ENCODE peak calls at places on chromosome 19, in seven cellular contexts. F, X, D, M, L, V and N are unnamed samples.

GRCh38 chr19:7440188-7440975 is 48.5 kb downstream of the PEX11G start:
- DNase-seq in F (no peak), M (no peak), V (no peak), X (no peak), D (no peak), L (no peak), N (no peak)

GRCh38 chr19:40502647-40503046 is 35.8 kb downstream of the SPTBN4 start:
- DNase-seq in X (no peak), V (no peak), D (no peak), F (no peak), L (no peak), M (no peak), N (no peak)

GRCh38 chr19:53795019-53795418 is 29.1 kb downstream of the NLRP12 start:
- DNase-seq in M (no peak), X (no peak), D (no peak), V (no peak), F (no peak), L (no peak), N (no peak)

GRCh38 chr19:33302175-33302973 is at the start of gene CEBPA:
- DNase-seq in M (peak; percentile 83), X (peak; percentile 81), L (peak; percentile 77), F (peak; percentile 68), V (peak; percentile 84), D (peak; percentile 21), N (peak; percentile 80)

GRCh38 chr19:35202722-35203674 is 25.5 kb downstream of the FAM187B start:
- DNase-seq in F (no peak), D (no peak), V (no peak), M (no peak), L (no peak), X (no peak), N (no peak)

GRCh38 chr19:29806098-29806866 is 5.5 kb upstream of the CCNE1 start:
- DNase-seq in X (no peak), V (no peak), D (no peak), M (no peak), F (no peak), L (peak; percentile 44), N (no peak)

GRCh38 chr19:16938211-16938610 is 49.4 kb downstream of the F2RL3 start:
- DNase-seq in V (no peak), M (no peak), X (no peak), L (no peak), F (no peak), D (no peak), N (no peak)

GRCh38 chr19:36009220-36009619 is 607 bp upstream of the SYNE4 start:
- DNase-seq in L (peak; percentile 48), X (peak; percentile 57), M (peak; percentile 81), V (no peak), F (peak; percentile 52), D (no peak), N (no peak)

GRCh38 chr19:7395360-7395781 is 46.6 kb downstream of the ARHGEF18 start:
- DNase-seq in M (no peak), L (no peak), V (no peak), X (no peak), D (no peak), F (no peak), N (no peak)

GRCh38 chr19:6768236-6768785 is 1.1 kb upstream of the SH2D3A start:
- DNase-seq in X (no peak), D (peak; percentile 23), L (no peak), F (no peak), V (no peak), M (no peak), N (no peak)

GRCh38 chr19:53183146-53183545 is 10.0 kb downstream of the ZNF665 start:
- DNase-seq in M (no peak), V (no peak), F (no peak), L (peak; percentile 57), D (no peak), X (no peak), N (no peak)

GRCh38 chr19:18165794-18166544 is 7.6 kb upstream of the IFI30 start:
- DNase-seq in D (no peak), M (no peak), X (no peak), L (no peak), F (no peak), V (no peak), N (no peak)

GRCh38 chr19:54331626-54332025 is 7.3 kb downstream of the LILRA4 start:
- DNase-seq in X (no peak), F (no peak), V (no peak), L (no peak), D (no peak), M (no peak), N (no peak)

GRCh38 chr19:50198431-50199253 is 4.8 kb upstream of the MYH14 start:
- DNase-seq in X (no peak), D (no peak), L (no peak), V (no peak), F (no peak), M (no peak), N (no peak)

GRCh38 chr19:50387176-50387867 is 3.2 kb downstream of the POLD1 start:
- DNase-seq in D (no peak), X (no peak), F (no peak), V (no peak), M (peak; percentile 72), L (peak; percentile 44), N (no peak)

GRCh38 chr19:53703361-53703760 is 71.6 kb downstream of the DPRX start:
- DNase-seq in V (no peak), L (no peak), F (no peak), M (no peak), X (no peak), D (no peak), N (no peak)

GRCh38 chr19:57754091-57754673 is 7.6 kb downstream of the ZNF776 start:
- DNase-seq in L (no peak), X (no peak), V (no peak), D (no peak), F (no peak), M (peak; percentile 3), N (no peak)

GRCh38 chr19:54047626-54048025 is 16.1 kb downstream of the VSTM1 start:
- DNase-seq in L (no peak), V (no peak), X (no peak), F (no peak), M (no peak), D (no peak), N (no peak)

GRCh38 chr19:15248648-15249559 is 16.7 kb upstream of the EPHX3 start:
- DNase-seq in M (peak; percentile 96), D (no peak), V (no peak), F (peak; percentile 48), X (peak; percentile 90), L (peak; percentile 88), N (peak; percentile 24)

GRCh38 chr19:6536138-6536671 is 5.4 kb downstream of the TNFSF9 start:
- DNase-seq in D (peak; percentile 74), L (no peak), V (peak; percentile 100), X (peak; percentile 89), M (peak; percentile 80), F (peak; percentile 36), N (no peak)

GRCh38 chr19:20423381-20424207 is 142.0 kb downstream of the ZNF737 start:
- DNase-seq in F (peak; percentile 54), L (peak; percentile 78), X (no peak), M (peak; percentile 80), D (peak; percentile 7), V (peak; percentile 38), N (no peak)

GRCh38 chr19:22332924-22333323 is 46.7 kb downstream of the ZNF729 start:
- DNase-seq in L (no peak), M (no peak), V (no peak), D (no peak), X (no peak), F (no peak), N (no peak)

GRCh38 chr19:13951799-13952153 is 533 bp upstream of the DCAF15 start:
- DNase-seq in X (no peak), M (no peak), V (peak; percentile 17), F (no peak), L (no peak), D (no peak), N (no peak)
- H3K27ac ChIP-seq in X (peak overlapping the region; percentile 88), M (no peak overlapping the region), V (no peak overlapping the region), F (no peak overlapping the region), L (no peak overlapping the region), D (peak overlapping the region; percentile 69), N (no peak overlapping the region)

DNA sequence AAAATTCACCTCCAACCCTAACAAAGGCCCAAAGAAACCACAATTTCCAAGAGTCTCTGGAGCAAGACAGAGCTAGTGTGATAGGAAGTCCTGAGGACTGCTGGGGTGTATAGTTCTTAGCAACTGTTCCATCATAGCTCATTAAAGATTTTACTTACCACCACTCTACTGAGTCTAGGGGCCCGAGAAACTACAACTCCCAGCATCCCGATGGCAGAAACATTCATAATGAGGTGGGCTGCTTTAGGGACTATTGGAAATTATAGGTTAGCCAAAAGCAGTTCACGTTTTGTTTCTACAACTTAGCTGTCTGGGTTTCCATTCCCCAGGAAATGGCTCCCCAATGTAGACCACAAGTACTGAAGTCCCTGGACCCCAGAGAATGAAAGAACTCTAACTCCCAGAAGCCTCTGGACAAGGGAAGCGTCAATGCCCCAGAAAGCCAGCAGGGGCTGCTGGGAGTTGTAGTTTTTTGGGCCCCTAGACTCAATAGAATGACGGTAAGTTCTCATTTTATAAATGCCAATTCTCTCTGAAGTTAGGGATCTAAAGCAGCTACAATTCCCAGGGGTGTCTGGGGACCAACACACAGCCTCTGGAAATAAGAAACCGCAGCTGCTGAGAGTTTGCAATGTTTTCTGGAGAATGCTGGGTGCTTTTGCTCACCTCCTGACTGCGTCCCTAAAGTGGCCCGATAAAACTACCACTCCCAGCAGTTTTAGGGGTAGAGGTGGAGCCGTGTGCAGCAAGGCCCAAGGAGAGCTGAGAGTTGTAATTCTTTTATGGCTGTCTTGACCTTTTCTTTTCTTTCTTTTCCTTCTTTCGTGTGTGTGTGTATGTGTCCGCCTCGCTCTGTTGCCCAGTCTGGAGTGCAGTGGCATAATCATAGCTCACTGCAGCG is 11.1 kb downstream of the FTL start:
- DNase-seq in F (no peak), M (no peak), V (peak; percentile 70), L (no peak), D (no peak), X (no peak), N (no peak)
- H3K27ac ChIP-seq in F (no peak overlapping the region), M (peak overlapping the region; percentile 14), V (no peak overlapping the region), L (no peak overlapping the region), D (no peak overlapping the region), X (peak overlapping the region; percentile 90), N (no peak overlapping the region)

DNA sequence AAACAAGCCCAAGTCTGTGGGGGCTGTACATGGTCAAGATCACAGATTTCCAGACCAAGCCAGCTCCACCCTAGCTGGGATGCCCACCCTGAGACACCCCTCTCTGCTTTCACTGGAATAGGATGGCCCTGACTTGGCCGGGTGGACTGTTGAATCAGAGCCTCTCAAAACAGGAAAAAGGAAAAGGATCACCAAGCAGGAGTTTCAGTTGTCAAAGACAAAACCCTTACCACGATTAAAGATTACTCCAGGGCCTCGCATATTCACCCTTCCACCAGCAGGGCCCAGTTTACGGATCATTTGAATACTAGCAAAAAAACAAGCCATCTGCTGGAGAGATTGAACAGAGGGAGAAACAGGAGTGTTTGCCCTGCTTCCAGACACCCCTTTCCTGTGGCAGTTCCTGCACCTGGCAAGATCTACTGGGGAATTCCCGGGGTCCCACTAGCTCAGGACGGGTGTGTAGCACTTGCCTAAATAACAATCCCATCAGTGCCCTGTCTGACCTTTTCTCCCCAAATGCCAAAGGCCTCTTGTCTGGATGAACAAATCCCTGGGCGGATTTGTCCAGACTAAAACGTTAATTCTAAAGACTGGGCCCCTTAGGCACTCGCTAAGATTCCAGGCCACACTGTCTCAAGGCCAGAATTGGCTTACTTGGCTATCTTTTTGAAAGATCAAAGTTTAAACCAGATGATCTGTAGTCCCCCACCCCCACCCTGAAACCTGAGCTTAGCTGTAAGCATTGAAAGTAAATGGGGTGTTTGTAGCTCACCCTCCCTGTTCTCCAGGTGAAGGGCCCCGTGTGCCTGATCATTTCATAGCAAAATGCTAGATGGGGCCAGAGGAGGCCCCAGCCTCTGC is 38.4 kb downstream of the ACTN4 start:
- DNase-seq in X (no peak), L (peak; percentile 67), M (no peak), V (no peak), F (no peak), D (peak; percentile 20), N (no peak)
- H3K27ac ChIP-seq in X (peak overlapping the region; percentile 100), L (peak overlapping the region; percentile 93), M (peak overlapping the region; percentile 96), V (no peak overlapping the region), F (peak overlapping the region; percentile 99), D (peak overlapping the region; percentile 65), N (peak overlapping the region; percentile 59)

GRCh38 chr19:3655402-3656072 is 28.9 kb upstream of the CACTIN start:
- DNase-seq in M (no peak), F (no peak), X (peak; percentile 93), L (peak; percentile 95), D (no peak), V (no peak), N (no peak)
- H3K27ac ChIP-seq in M (no peak overlapping the region), F (no peak overlapping the region), X (peak overlapping the region; percentile 80), L (peak overlapping the region; percentile 51), D (no peak overlapping the region), V (no peak overlapping the region), N (no peak overlapping the region)